ENCODE peak calls at places on chromosomes 1 and 21, in four cellular contexts. One of them, this sample, is unnamed.

GRCh38 chr1:221241592-221241991 is 362.3 kb downstream of the HLX start:
- DNase-seq in HFF-Myc: no peak
- DNase-seq in RWPE1: no peak
- DNase-seq in H9: no peak
- DNase-seq in this sample: no peak

GRCh38 chr1:24754229-24754628 is 9.0 kb downstream of the CLIC4 start:
- DNase-seq in HFF-Myc: no peak
- DNase-seq in RWPE1: no peak
- DNase-seq in H9: no peak
- DNase-seq in this sample: no peak

GRCh38 chr1:218459450-218459849 is 114.3 kb downstream of the TGFB2 start:
- DNase-seq in H9: no peak
- DNase-seq in RWPE1: no peak
- DNase-seq in HFF-Myc: no peak
- DNase-seq in this sample: no peak

GRCh38 chr1:211378844-211379243 is 52.2 kb downstream of the TRAF5 start:
- DNase-seq in H9: no peak
- DNase-seq in RWPE1: no peak
- DNase-seq in HFF-Myc: no peak
- DNase-seq in this sample: no peak

GRCh38 chr1:198607714-198608113 is 31.1 kb upstream of the PTPRC start:
- DNase-seq in HFF-Myc: no peak
- DNase-seq in H9: no peak
- DNase-seq in RWPE1: peak
- DNase-seq in this sample: no peak

GRCh38 chr1:184649500-184649899 is 105.2 kb downstream of the EDEM3 start:
- DNase-seq in RWPE1: no peak
- DNase-seq in H9: no peak
- DNase-seq in HFF-Myc: no peak
- DNase-seq in this sample: no peak

GRCh38 chr1:225378880-225379279 is 49.0 kb downstream of the LBR start:
- DNase-seq in H9: peak
- DNase-seq in RWPE1: peak
- DNase-seq in HFF-Myc: no peak
- DNase-seq in this sample: no peak

GRCh38 chr1:210239295-210240155 is 6.9 kb downstream of the SERTAD4 start:
- DNase-seq in H9: no peak
- DNase-seq in HFF-Myc: peak
- DNase-seq in RWPE1: peak
- DNase-seq in this sample: peak

GRCh38 chr21:30480145-30480544 is at the start of gene KRTAP19-1:
- DNase-seq in HFF-Myc: no peak
- DNase-seq in H9: no peak
- DNase-seq in RWPE1: no peak
- DNase-seq in this sample: no peak
- TF ChIP-seq CTCF in HFF-Myc: no peak
- TF ChIP-seq CTCF in H9: no peak
- TF ChIP-seq CTCF in RWPE1: no peak
- TF ChIP-seq CTCF in this sample: no peak

DNA sequence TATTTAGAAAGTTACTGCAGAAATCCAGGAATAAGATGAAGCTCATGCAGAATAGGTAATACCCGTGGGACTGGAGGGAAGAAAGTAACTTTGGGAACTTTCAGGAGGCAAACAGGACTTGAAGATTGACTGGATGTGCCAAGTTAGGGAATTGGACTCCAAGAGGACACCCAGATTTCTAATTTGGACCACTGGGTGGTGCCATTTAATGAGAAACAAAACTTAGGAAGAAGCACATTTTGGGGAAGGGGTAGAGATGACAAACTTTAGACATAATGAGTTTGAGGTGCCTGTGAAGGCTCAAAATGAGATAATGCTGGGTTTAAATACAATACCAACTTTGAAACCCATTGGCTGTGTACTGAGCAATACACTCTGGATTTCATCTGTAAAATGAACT is 3.3 kb upstream of the B4GALT3 start:
- DNase-seq in RWPE1: no peak
- DNase-seq in HFF-Myc: no peak
- DNase-seq in H9: no peak
- DNase-seq in this sample: no peak
- TF ChIP-seq CTCF in RWPE1: no peak
- TF ChIP-seq CTCF in HFF-Myc: peak
- TF ChIP-seq CTCF in H9: peak
- TF ChIP-seq CTCF in this sample: no peak

DNA sequence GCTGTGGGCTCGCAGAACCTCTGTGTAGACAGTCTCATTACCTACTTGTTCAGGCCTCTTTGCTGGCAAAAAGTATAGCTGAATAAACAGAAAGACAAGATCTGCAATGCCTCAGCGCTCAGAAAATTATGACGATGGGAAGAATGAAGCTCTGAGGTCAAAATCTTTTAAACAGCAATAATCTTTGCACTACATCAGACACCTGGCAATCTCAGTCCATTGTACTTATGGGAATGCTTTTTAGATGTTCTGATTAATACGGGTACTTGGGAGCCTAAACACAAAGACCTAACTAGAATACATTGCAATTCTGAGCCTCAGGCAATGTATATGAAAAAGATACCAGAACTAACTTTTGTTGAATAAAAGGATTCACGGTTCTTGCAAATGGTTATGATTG is 410.7 kb downstream of the SMYD3 start:
- DNase-seq in HFF-Myc: no peak
- DNase-seq in H9: no peak
- DNase-seq in RWPE1: no peak
- DNase-seq in this sample: no peak
- TF ChIP-seq CTCF in HFF-Myc: no peak
- TF ChIP-seq CTCF in H9: no peak
- TF ChIP-seq CTCF in RWPE1: no peak
- TF ChIP-seq CTCF in this sample: no peak

DNA sequence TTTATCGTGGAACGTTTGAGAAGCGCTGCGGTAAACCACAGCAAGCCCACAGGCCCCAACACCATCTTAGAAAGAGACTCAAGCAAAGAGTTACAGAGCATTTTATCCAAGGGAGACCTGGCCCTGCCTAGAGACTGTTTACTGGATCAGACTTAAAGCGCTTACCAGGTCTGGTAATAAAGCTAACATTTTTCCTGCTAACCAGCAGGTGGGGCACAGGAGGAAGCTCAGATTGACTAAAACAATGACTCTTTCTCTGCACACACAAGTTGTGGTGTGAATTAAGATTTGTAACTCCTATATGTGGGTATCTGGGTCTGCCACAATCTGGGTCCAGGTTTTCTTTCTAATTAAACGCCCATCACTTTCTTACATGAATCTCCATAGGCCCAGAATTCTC is 136.5 kb upstream of the ETS2 start:
- DNase-seq in RWPE1: peak
- DNase-seq in H9: peak
- DNase-seq in HFF-Myc: no peak
- DNase-seq in this sample: peak
- TF ChIP-seq CTCF in RWPE1: peak
- TF ChIP-seq CTCF in H9: peak
- TF ChIP-seq CTCF in HFF-Myc: peak
- TF ChIP-seq CTCF in this sample: no peak

GRCh38 chr1:154335351-154335714 is 10.0 kb downstream of the ATP8B2 start:
- DNase-seq in H9: no peak
- DNase-seq in HFF-Myc: no peak
- DNase-seq in RWPE1: no peak
- DNase-seq in this sample: no peak

GRCh38 chr1:154342132-154342531 is 16.8 kb downstream of the ATP8B2 start:
- DNase-seq in RWPE1: no peak
- DNase-seq in HFF-Myc: no peak
- DNase-seq in H9: no peak
- DNase-seq in this sample: no peak

GRCh38 chr1:154334647-154335350 is 9.5 kb downstream of the ATP8B2 start:
- DNase-seq in RWPE1: peak
- DNase-seq in H9: peak
- DNase-seq in HFF-Myc: peak
- DNase-seq in this sample: peak

GRCh38 chr1:154338875-154339274 is 13.6 kb downstream of the ATP8B2 start:
- DNase-seq in HFF-Myc: no peak
- DNase-seq in H9: no peak
- DNase-seq in RWPE1: no peak
- DNase-seq in this sample: no peak

DNA sequence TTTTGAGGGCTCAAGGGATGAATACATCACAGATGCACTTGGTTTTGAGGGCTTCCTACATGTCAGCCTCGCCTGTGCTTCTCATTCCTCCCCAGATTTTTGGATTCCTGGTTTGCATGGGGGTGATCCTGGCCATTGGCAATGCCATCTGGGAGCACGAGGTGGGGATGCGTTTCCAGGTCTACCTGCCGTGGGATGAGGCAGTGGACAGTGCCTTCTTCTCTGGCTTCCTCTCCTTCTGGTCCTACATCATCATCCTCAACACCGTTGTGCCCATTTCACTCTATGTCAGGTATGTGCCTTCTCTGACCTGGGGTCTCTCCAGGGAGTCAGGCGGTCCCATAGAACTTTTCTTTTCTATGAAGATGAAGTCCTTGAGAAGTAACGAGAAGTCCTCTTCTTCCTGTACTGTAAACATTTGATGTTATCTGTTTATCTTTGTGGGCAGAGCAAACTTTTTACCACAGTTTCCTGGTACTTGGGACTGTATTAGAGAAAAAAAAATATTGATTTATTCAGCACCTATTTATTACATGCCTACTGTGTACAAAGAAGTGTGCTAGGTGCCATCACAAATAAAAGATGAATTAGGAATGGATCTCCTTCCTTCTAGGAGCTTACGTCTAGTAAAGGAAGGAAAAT is 12.0 kb downstream of the ATP8B2 start:
- DNase-seq in H9: no peak
- DNase-seq in RWPE1: no peak
- DNase-seq in HFF-Myc: no peak
- DNase-seq in this sample: no peak
- TF ChIP-seq CTCF in H9: no peak
- TF ChIP-seq CTCF in RWPE1: no peak
- TF ChIP-seq CTCF in HFF-Myc: no peak
- TF ChIP-seq CTCF in this sample: no peak

DNA sequence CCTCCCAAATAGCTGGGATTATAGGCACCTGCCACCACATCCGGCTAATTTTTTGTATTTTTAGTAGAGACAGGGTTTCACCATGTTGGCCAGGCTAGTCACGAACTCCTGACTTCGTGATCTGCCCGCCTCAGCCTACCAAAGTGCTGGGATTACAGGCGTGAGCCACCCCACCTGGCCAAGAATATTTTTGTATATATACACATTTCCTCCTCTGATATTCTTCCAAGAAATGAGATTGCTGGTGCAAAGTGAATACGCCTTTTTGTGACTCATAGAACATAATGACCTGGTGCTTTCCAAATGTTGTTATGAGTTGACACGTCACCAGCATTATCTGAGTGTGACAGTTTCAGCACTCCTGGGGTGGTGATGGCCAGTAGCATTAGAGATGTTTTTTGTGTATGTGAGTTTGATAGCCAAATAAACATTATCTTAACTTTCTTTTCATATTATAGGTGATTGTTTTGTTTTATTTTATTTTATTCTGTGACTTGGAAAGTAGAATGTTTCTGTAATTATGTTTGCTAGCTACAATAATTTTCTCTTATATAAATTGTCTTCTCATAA is 54.9 kb downstream of the KCNK1 start:
- DNase-seq in HFF-Myc: peak
- DNase-seq in H9: no peak
- DNase-seq in RWPE1: peak
- DNase-seq in this sample: peak
- TF ChIP-seq CTCF in HFF-Myc: no peak
- TF ChIP-seq CTCF in H9: no peak
- TF ChIP-seq CTCF in RWPE1: no peak
- TF ChIP-seq CTCF in this sample: no peak

DNA sequence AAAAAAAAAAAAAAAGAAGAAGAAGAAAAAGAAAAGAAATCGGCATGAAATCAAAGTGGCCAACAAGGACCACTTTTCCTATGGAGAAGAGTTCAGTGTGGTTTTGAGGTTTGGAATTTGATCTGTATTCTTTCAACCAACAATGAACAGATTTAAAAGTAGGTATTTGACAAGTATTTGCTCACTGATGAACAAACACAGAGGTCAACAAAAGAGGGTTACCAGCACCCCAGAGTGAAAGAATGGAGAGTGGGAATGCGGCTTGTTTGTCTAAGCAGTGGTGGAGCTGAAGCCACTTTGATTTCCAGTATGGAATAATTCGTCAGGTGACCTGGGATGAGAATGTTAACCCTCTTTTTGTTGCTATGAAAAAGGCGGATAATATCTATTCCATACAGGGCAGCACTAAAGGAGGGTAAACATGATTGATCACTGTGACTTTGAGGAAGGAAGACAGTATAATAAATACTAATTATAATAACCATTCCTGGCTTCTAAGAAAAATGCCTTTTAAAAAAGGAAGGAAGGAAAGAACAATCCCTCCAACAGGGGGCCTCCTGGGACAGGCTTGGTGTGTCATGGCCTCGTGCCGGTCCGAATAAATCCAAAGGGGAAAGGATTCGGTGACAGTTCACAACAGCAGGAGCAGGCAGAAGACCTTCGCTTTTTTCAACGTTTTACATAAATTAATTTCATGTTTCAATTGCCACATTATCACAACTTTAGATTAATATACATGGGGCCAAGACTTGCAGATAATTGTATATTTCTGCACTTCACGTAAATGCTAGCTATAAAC is 37.2 kb upstream of the SIM2 start:
- DNase-seq in H9: peak
- DNase-seq in RWPE1: peak
- DNase-seq in HFF-Myc: no peak
- DNase-seq in this sample: peak
- TF ChIP-seq CTCF in H9: peak
- TF ChIP-seq CTCF in RWPE1: no peak
- TF ChIP-seq CTCF in HFF-Myc: peak
- TF ChIP-seq CTCF in this sample: peak

GRCh38 chr1:51569284-51570062 is 47.4 kb upstream of the OSBPL9 start:
- DNase-seq in HFF-Myc: peak
- DNase-seq in H9: peak
- DNase-seq in RWPE1: peak
- DNase-seq in this sample: peak
- TF ChIP-seq CTCF in HFF-Myc: no peak
- TF ChIP-seq CTCF in H9: no peak
- TF ChIP-seq CTCF in RWPE1: no peak
- TF ChIP-seq CTCF in this sample: peak

GRCh38 chr1:203592728-203593127 is 33.9 kb upstream of the ATP2B4 start:
- DNase-seq in H9: no peak
- DNase-seq in HFF-Myc: no peak
- DNase-seq in RWPE1: no peak
- DNase-seq in this sample: no peak

GRCh38 chr1:203593143-203593542 is 33.5 kb upstream of the ATP2B4 start:
- DNase-seq in HFF-Myc: no peak
- DNase-seq in H9: no peak
- DNase-seq in RWPE1: no peak
- DNase-seq in this sample: no peak

GRCh38 chr1:203592156-203592555 is 34.5 kb upstream of the ATP2B4 start:
- DNase-seq in RWPE1: no peak
- DNase-seq in HFF-Myc: no peak
- DNase-seq in H9: peak
- DNase-seq in this sample: no peak

GRCh38 chr1:203591626-203592025 is 35.0 kb upstream of the ATP2B4 start:
- DNase-seq in H9: no peak
- DNase-seq in HFF-Myc: no peak
- DNase-seq in RWPE1: no peak
- DNase-seq in this sample: no peak

GRCh38 chr1:203593723-203594122 is 32.9 kb upstream of the ATP2B4 start:
- DNase-seq in H9: peak
- DNase-seq in RWPE1: no peak
- DNase-seq in HFF-Myc: no peak
- DNase-seq in this sample: peak
- TF ChIP-seq CTCF in H9: peak
- TF ChIP-seq CTCF in RWPE1: no peak
- TF ChIP-seq CTCF in HFF-Myc: peak
- TF ChIP-seq CTCF in this sample: no peak

This sample was measured in Calu3.